ENCODE peak calls at places on chromosomes 13 and 19, in five cellular contexts. N is brain microvascular endothelial cell; K is lower lobe of right lung; A is thoracic aorta; S is CD8-positive, alpha-beta memory T cell. D is an unnamed sample.

GRCh38 chr19:1650627-1651009 is 1.8 kb downstream of the TCF3 start:
- DNase-seq in K (no peak), N (no peak), A (no peak), S (peak), D (no peak)

GRCh38 chr19:392375-392970 is 16.5 kb downstream of the C2CD4C start:
- DNase-seq in S (no peak), N (no peak), A (no peak), K (peak), D (no peak)

GRCh38 chr19:19630062-19630414 is 2.0 kb upstream of the LPAR2 start:
- DNase-seq in S (no peak), A (no peak), N (no peak), K (no peak), D (no peak)

GRCh38 chr13:21999666-22000065 is 328.8 kb downstream of the FGF9 start:
- DNase-seq in S (no peak), A (no peak), K (no peak), N (no peak), D (no peak)

GRCh38 chr19:29320611-29321010 is 107.7 kb upstream of the UQCRFS1 start:
- DNase-seq in N (no peak), A (no peak), K (no peak), S (no peak), D (no peak)

GRCh38 chr13:100156786-100157185 is 67.9 kb downstream of the PCCA start:
- DNase-seq in S (no peak), K (no peak), N (no peak), A (no peak), D (no peak)

GRCh38 chr13:52726258-52726657 is 13.4 kb downstream of the CNMD start:
- DNase-seq in S (no peak), N (no peak), A (no peak), K (no peak), D (no peak)

GRCh38 chr13:33817843-33818661 is at the start of gene RFC3:
- DNase-seq in S (peak), A (peak), K (peak), N (peak), D (peak)

GRCh38 chr13:75417006-75417384 is 65.0 kb downstream of the TBC1D4 start:
- DNase-seq in S (no peak), K (peak), A (no peak), N (no peak), D (no peak)

GRCh38 chr13:109955598-109955997 is 169.2 kb upstream of the IRS2 start:
- DNase-seq in S (no peak), A (no peak), K (no peak), N (peak), D (no peak)

GRCh38 chr13:99955747-99956472 is 15.7 kb downstream of the ZIC5 start:
- DNase-seq in N (peak), A (no peak), S (no peak), K (no peak), D (no peak)

GRCh38 chr13:24261566-24261965 is 47.8 kb upstream of the C1QTNF9 start:
- DNase-seq in S (peak), N (no peak), A (no peak), K (no peak), D (peak)

GRCh38 chr19:19120308-19121156 is 17.7 kb downstream of the TMEM161A start:
- DNase-seq in N (peak), A (no peak), K (no peak), S (no peak), D (no peak)

GRCh38 chr13:111429064-111429558 is 108.7 kb downstream of the TEX29 start:
- DNase-seq in N (peak), K (no peak), A (no peak), S (no peak), D (peak)

GRCh38 chr19:18639706-18640105 is 2.9 kb downstream of the KLHL26 start:
- DNase-seq in A (no peak), N (no peak), S (no peak), K (no peak), D (no peak)

GRCh38 chr19:44532819-44533218 is 3.3 kb upstream of the CEACAM20 start:
- DNase-seq in S (no peak), A (no peak), N (no peak), K (no peak), D (no peak)

GRCh38 chr19:44525721-44526430 is 3.6 kb downstream of the CEACAM20 start:
- DNase-seq in N (no peak), A (no peak), K (no peak), S (no peak), D (no peak)

GRCh38 chr19:44530777-44531176 is 1.3 kb upstream of the CEACAM20 start:
- DNase-seq in N (peak), K (no peak), S (no peak), A (no peak), D (no peak)

GRCh38 chr19:44527554-44527953 is 1.9 kb downstream of the CEACAM20 start:
- DNase-seq in K (no peak), S (no peak), A (no peak), N (no peak), D (no peak)

GRCh38 chr19:44529541-44529940 is at the start of gene CEACAM20:
- DNase-seq in A (no peak), S (no peak), K (no peak), N (no peak), D (no peak)
- H3K4me3 ChIP-seq in A (no peak), S (no peak), K (no peak), N (no peak), D (no peak)

DNA sequence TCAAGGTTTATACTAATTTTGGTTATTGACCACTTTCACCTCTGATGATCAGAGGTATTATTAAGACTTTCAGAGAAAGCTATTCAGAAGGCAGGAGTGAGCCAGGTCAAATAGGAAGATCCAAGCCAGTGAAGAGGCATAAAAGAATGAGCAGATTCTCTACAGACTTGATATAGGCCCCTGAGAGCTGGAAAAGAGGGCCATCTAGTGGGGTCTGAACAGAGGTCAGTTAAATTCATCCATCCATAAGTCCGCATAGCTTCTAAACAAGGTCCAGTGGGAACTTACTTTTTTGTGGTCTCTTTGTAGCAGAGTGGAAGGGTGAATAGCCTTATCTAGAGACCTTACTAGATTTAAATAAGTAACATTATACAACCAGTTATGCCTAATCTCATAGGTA is 126.6 kb upstream of the UFM1 start:
- DNase-seq in A (no peak), N (peak), K (no peak), S (no peak), D (no peak)
- H3K27ac ChIP-seq in A (no peak), N (no peak), K (no peak), S (no peak), D (no peak)

GRCh38 chr19:6828698-6829633 is 56.5 kb downstream of the VAV1 start:
- DNase-seq in K (peak), S (no peak), A (no peak), N (no peak), D (no peak)
- H3K4me3 ChIP-seq in K (no peak), S (no peak), A (no peak), N (no peak), D (no peak)

DNA sequence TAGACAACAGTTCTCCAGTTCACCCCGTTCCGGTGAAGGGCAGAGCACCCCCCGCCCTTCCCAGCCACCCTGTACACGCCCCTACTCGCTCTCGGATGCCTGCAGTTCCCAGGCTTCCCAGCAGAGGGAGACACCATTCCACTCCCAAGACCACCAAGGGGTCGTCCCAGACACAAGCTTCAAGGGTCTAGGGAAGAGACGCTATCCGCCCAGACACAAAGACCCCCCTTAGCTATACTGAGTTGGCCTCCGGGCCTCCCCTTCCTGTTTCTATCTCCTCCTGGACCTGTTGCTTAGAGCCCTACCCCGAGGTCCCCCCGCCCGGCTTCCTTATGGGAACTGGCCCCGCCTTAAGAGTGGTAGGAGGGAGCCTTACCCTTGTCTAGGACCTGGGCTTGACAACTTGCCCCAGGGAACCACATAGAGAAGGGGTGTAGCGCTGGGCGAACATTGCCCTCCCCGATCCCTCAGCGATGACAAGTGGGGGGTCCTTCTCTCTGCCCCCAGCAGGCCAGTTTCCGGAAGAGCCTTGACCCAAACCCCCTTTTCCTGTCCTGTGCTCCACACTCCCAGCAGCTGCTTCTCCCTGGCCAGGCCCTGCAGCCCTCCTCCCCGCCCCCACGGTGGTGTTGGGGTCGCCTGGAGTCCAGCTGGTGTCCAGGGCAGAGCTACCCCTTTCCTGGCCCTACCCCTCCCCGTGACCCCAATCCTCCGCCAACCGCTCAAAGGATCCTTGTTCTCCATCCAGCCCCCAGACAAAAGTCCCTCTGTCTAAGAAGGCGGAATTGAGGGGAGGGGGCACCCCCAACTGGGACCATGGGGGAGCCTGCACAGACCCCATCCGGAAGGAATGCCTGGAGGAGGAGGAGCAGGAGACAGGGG is 726 bp upstream of the FXYD3 start:
- DNase-seq in A (no peak), S (peak), K (peak), N (peak), D (peak)
- H3K27ac ChIP-seq in A (no peak), S (no peak), K (peak), N (no peak), D (no peak)

GRCh38 chr19:4061178-4061682 is 5.5 kb downstream of the ZBTB7A start:
- DNase-seq in N (no peak), K (peak), A (peak), S (no peak), D (peak)

GRCh38 chr19:4060621-4061177 is 6.0 kb downstream of the ZBTB7A start:
- DNase-seq in A (no peak), S (no peak), K (peak), N (no peak), D (no peak)

GRCh38 chr19:4063369-4064072 is 3.2 kb downstream of the ZBTB7A start:
- DNase-seq in S (no peak), N (no peak), A (no peak), K (peak), D (no peak)

GRCh38 chr19:4062576-4063368 is 3.9 kb downstream of the ZBTB7A start:
- DNase-seq in S (no peak), N (no peak), A (no peak), K (peak), D (no peak)

GRCh38 chr19:4061683-4062575 is 4.8 kb downstream of the ZBTB7A start:
- DNase-seq in A (no peak), K (peak), N (no peak), S (no peak), D (no peak)
- H3K4me3 ChIP-seq in A (peak), K (peak), N (no peak), S (no peak), D (peak)

GRCh38 chr19:45045671-45046353 is 7.0 kb downstream of the CLASRP start:
- DNase-seq in A (no peak), N (no peak), S (no peak), K (no peak), D (no peak)

GRCh38 chr19:45037393-45038169 is 1.3 kb upstream of the CLASRP start:
- DNase-seq in A (no peak), K (no peak), S (no peak), N (no peak), D (no peak)

GRCh38 chr19:45040059-45040767 is 1.4 kb downstream of the CLASRP start:
- DNase-seq in N (no peak), S (no peak), K (no peak), A (no peak), D (no peak)

GRCh38 chr19:45038931-45039893 is at the start of gene CLASRP:
- DNase-seq in N (peak), S (peak), A (peak), K (peak), D (peak)

GRCh38 chr19:45041125-45041524 is 2.3 kb downstream of the CLASRP start:
- DNase-seq in S (no peak), A (no peak), K (no peak), N (no peak), D (no peak)
- H3K27ac ChIP-seq in S (no peak), A (no peak), K (no peak), N (no peak), D (no peak)

DNA sequence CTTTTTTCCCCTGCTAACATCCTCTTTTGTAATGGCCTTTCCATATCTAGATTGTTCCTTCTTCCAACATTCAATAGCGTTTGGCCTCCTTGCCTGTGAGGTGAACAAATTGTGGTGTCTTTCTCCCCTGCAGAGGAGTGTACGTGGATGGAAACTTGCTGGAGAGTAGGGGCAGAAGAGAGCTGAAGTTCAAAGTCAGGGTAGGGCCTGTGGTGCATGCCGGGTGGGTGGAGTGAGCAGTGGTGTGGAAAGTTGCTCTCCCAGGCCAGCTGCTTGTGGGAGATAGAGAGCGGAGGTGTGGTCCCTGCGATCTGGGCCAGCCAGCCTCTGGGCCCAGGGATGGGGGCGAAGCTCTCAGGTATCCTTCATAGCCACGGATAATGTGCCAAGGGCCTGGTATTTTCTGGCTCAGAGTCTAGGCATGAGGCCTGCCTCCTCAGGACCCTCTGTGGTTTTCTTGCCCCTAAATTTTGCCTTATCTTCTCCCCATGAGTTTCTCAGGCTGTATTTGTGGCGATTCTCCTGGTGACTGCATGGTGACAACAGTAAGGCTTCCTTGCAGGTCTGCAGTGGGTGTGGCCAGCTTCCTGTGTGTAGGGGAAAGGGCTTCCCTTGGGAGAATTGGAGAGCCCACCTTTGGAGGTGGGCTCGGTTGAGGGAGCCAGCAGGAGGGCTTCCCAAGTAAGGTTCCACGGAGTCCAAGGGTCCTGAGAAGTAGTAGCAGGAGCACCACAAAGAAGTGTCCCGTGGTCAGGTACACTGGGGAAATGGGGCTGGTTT is 6.7 kb downstream of the RGCC start:
- DNase-seq in K (no peak), A (no peak), N (no peak), S (peak), D (no peak)
- H3K4me3 ChIP-seq in K (peak), A (no peak), N (no peak), S (peak), D (peak)